ENCODE peak calls at places on chromosome 22, in seven cellular contexts. One of them, this sample, is unnamed.

GRCh38 chr22:17977371-17977770 is 47.0 kb downstream of the MICAL3 start:
- DNase-seq in iris pigment epithelial cell: no peak
- DNase-seq in activated T-cell treated with anti-CD3 and anti-CD28 coated beads, Interleukin-2, amount 50 U/mL, for 24 hours: no peak
- DNase-seq in stimulated activated CD4-positive, alpha-beta T cell treated with anti-CD3 and anti-CD28 coated beads, Interleukin-1b, Interleukin-23, amount 100 ng/mL, for 1 hour: no peak
- DNase-seq in EL: no peak
- DNase-seq in HAP-1: no peak
- DNase-seq in AG04450: no peak
- DNase-seq in this sample: no peak

GRCh38 chr22:46984751-46985506 is 222.5 kb downstream of the TBC1D22A start:
- DNase-seq in activated T-cell treated with anti-CD3 and anti-CD28 coated beads, Interleukin-2, amount 50 U/mL, for 24 hours: no peak
- DNase-seq in EL: peak
- DNase-seq in HAP-1: no peak
- DNase-seq in AG04450: no peak
- DNase-seq in iris pigment epithelial cell: peak
- DNase-seq in stimulated activated CD4-positive, alpha-beta T cell treated with anti-CD3 and anti-CD28 coated beads, Interleukin-1b, Interleukin-23, amount 100 ng/mL, for 1 hour: no peak
- DNase-seq in this sample: peak

GRCh38 chr22:33302049-33302545 is 243.9 kb upstream of the SYN3 start:
- DNase-seq in activated T-cell treated with anti-CD3 and anti-CD28 coated beads, Interleukin-2, amount 50 U/mL, for 24 hours: peak
- DNase-seq in HAP-1: peak
- DNase-seq in AG04450: peak
- DNase-seq in iris pigment epithelial cell: peak
- DNase-seq in stimulated activated CD4-positive, alpha-beta T cell treated with anti-CD3 and anti-CD28 coated beads, Interleukin-1b, Interleukin-23, amount 100 ng/mL, for 1 hour: peak
- DNase-seq in EL: peak
- DNase-seq in this sample: peak

GRCh38 chr22:42697542-42698013 is 23.1 kb downstream of the A4GALT start:
- DNase-seq in HAP-1: no peak
- DNase-seq in stimulated activated CD4-positive, alpha-beta T cell treated with anti-CD3 and anti-CD28 coated beads, Interleukin-1b, Interleukin-23, amount 100 ng/mL, for 1 hour: no peak
- DNase-seq in iris pigment epithelial cell: peak
- DNase-seq in AG04450: peak
- DNase-seq in EL: peak
- DNase-seq in activated T-cell treated with anti-CD3 and anti-CD28 coated beads, Interleukin-2, amount 50 U/mL, for 24 hours: no peak
- DNase-seq in this sample: peak

GRCh38 chr22:32617883-32618282 is 143.3 kb downstream of the FBXO7 start:
- DNase-seq in AG04450: no peak
- DNase-seq in iris pigment epithelial cell: no peak
- DNase-seq in activated T-cell treated with anti-CD3 and anti-CD28 coated beads, Interleukin-2, amount 50 U/mL, for 24 hours: no peak
- DNase-seq in stimulated activated CD4-positive, alpha-beta T cell treated with anti-CD3 and anti-CD28 coated beads, Interleukin-1b, Interleukin-23, amount 100 ng/mL, for 1 hour: no peak
- DNase-seq in EL: no peak
- DNase-seq in HAP-1: no peak
- DNase-seq in this sample: no peak

GRCh38 chr22:21446128-21446826 is 20.9 kb upstream of the TMEM191C start:
- DNase-seq in activated T-cell treated with anti-CD3 and anti-CD28 coated beads, Interleukin-2, amount 50 U/mL, for 24 hours: peak
- DNase-seq in HAP-1: peak
- DNase-seq in iris pigment epithelial cell: no peak
- DNase-seq in EL: no peak
- DNase-seq in AG04450: no peak
- DNase-seq in stimulated activated CD4-positive, alpha-beta T cell treated with anti-CD3 and anti-CD28 coated beads, Interleukin-1b, Interleukin-23, amount 100 ng/mL, for 1 hour: no peak
- DNase-seq in this sample: no peak

GRCh38 chr22:50076646-50077624 is 8.3 kb downstream of the MLC1 start:
- DNase-seq in iris pigment epithelial cell: no peak
- DNase-seq in AG04450: no peak
- DNase-seq in activated T-cell treated with anti-CD3 and anti-CD28 coated beads, Interleukin-2, amount 50 U/mL, for 24 hours: no peak
- DNase-seq in stimulated activated CD4-positive, alpha-beta T cell treated with anti-CD3 and anti-CD28 coated beads, Interleukin-1b, Interleukin-23, amount 100 ng/mL, for 1 hour: no peak
- DNase-seq in EL: no peak
- DNase-seq in HAP-1: no peak
- DNase-seq in this sample: no peak

GRCh38 chr22:22410121-22410520 is 98.4 kb downstream of the ZNF280B start:
- DNase-seq in stimulated activated CD4-positive, alpha-beta T cell treated with anti-CD3 and anti-CD28 coated beads, Interleukin-1b, Interleukin-23, amount 100 ng/mL, for 1 hour: no peak
- DNase-seq in AG04450: no peak
- DNase-seq in iris pigment epithelial cell: no peak
- DNase-seq in HAP-1: no peak
- DNase-seq in EL: no peak
- DNase-seq in activated T-cell treated with anti-CD3 and anti-CD28 coated beads, Interleukin-2, amount 50 U/mL, for 24 hours: no peak
- DNase-seq in this sample: no peak

GRCh38 chr22:36659762-36660509 is 43.6 kb downstream of the CACNG2 start:
- DNase-seq in activated T-cell treated with anti-CD3 and anti-CD28 coated beads, Interleukin-2, amount 50 U/mL, for 24 hours: peak
- DNase-seq in HAP-1: peak
- DNase-seq in AG04450: peak
- DNase-seq in iris pigment epithelial cell: peak
- DNase-seq in EL: peak
- DNase-seq in stimulated activated CD4-positive, alpha-beta T cell treated with anti-CD3 and anti-CD28 coated beads, Interleukin-1b, Interleukin-23, amount 100 ng/mL, for 1 hour: no peak
- DNase-seq in this sample: peak

GRCh38 chr22:45602824-45603301 is 68.8 kb upstream of the ATXN10 start:
- DNase-seq in stimulated activated CD4-positive, alpha-beta T cell treated with anti-CD3 and anti-CD28 coated beads, Interleukin-1b, Interleukin-23, amount 100 ng/mL, for 1 hour: no peak
- DNase-seq in HAP-1: peak
- DNase-seq in EL: peak
- DNase-seq in activated T-cell treated with anti-CD3 and anti-CD28 coated beads, Interleukin-2, amount 50 U/mL, for 24 hours: no peak
- DNase-seq in AG04450: no peak
- DNase-seq in iris pigment epithelial cell: no peak
- DNase-seq in this sample: peak

GRCh38 chr22:46970411-46971123 is 208.1 kb downstream of the TBC1D22A start:
- DNase-seq in activated T-cell treated with anti-CD3 and anti-CD28 coated beads, Interleukin-2, amount 50 U/mL, for 24 hours: no peak
- DNase-seq in HAP-1: no peak
- DNase-seq in iris pigment epithelial cell: no peak
- DNase-seq in AG04450: no peak
- DNase-seq in EL: no peak
- DNase-seq in stimulated activated CD4-positive, alpha-beta T cell treated with anti-CD3 and anti-CD28 coated beads, Interleukin-1b, Interleukin-23, amount 100 ng/mL, for 1 hour: no peak
- DNase-seq in this sample: no peak

GRCh38 chr22:42296381-42296853 is 26.0 kb upstream of the TCF20 start:
- DNase-seq in iris pigment epithelial cell: no peak
- DNase-seq in stimulated activated CD4-positive, alpha-beta T cell treated with anti-CD3 and anti-CD28 coated beads, Interleukin-1b, Interleukin-23, amount 100 ng/mL, for 1 hour: no peak
- DNase-seq in AG04450: no peak
- DNase-seq in HAP-1: no peak
- DNase-seq in EL: no peak
- DNase-seq in activated T-cell treated with anti-CD3 and anti-CD28 coated beads, Interleukin-2, amount 50 U/mL, for 24 hours: peak
- DNase-seq in this sample: no peak

GRCh38 chr22:21707677-21708076 is 27.9 kb downstream of the YPEL1 start:
- DNase-seq in activated T-cell treated with anti-CD3 and anti-CD28 coated beads, Interleukin-2, amount 50 U/mL, for 24 hours: no peak
- DNase-seq in HAP-1: no peak
- DNase-seq in iris pigment epithelial cell: no peak
- DNase-seq in stimulated activated CD4-positive, alpha-beta T cell treated with anti-CD3 and anti-CD28 coated beads, Interleukin-1b, Interleukin-23, amount 100 ng/mL, for 1 hour: no peak
- DNase-seq in EL: no peak
- DNase-seq in AG04450: no peak
- DNase-seq in this sample: no peak

GRCh38 chr22:23849009-23850006 is 8.4 kb upstream of the SLC2A11 start:
- DNase-seq in EL: peak
- DNase-seq in stimulated activated CD4-positive, alpha-beta T cell treated with anti-CD3 and anti-CD28 coated beads, Interleukin-1b, Interleukin-23, amount 100 ng/mL, for 1 hour: peak
- DNase-seq in AG04450: no peak
- DNase-seq in HAP-1: peak
- DNase-seq in activated T-cell treated with anti-CD3 and anti-CD28 coated beads, Interleukin-2, amount 50 U/mL, for 24 hours: peak
- DNase-seq in iris pigment epithelial cell: peak
- DNase-seq in this sample: peak

GRCh38 chr22:47161631-47162030 is 399.2 kb downstream of the TBC1D22A start:
- DNase-seq in activated T-cell treated with anti-CD3 and anti-CD28 coated beads, Interleukin-2, amount 50 U/mL, for 24 hours: no peak
- DNase-seq in AG04450: no peak
- DNase-seq in EL: no peak
- DNase-seq in stimulated activated CD4-positive, alpha-beta T cell treated with anti-CD3 and anti-CD28 coated beads, Interleukin-1b, Interleukin-23, amount 100 ng/mL, for 1 hour: no peak
- DNase-seq in iris pigment epithelial cell: no peak
- DNase-seq in HAP-1: no peak
- DNase-seq in this sample: no peak

GRCh38 chr22:49960967-49961600 is 512 bp downstream of the PIM3 start:
- DNase-seq in iris pigment epithelial cell: peak
- DNase-seq in HAP-1: no peak
- DNase-seq in AG04450: no peak
- DNase-seq in activated T-cell treated with anti-CD3 and anti-CD28 coated beads, Interleukin-2, amount 50 U/mL, for 24 hours: no peak
- DNase-seq in stimulated activated CD4-positive, alpha-beta T cell treated with anti-CD3 and anti-CD28 coated beads, Interleukin-1b, Interleukin-23, amount 100 ng/mL, for 1 hour: no peak
- DNase-seq in EL: peak
- DNase-seq in this sample: peak

GRCh38 chr22:27113211-27114030 is 456.0 kb downstream of the MIAT start:
- DNase-seq in iris pigment epithelial cell: peak
- DNase-seq in HAP-1: no peak
- DNase-seq in AG04450: no peak
- DNase-seq in stimulated activated CD4-positive, alpha-beta T cell treated with anti-CD3 and anti-CD28 coated beads, Interleukin-1b, Interleukin-23, amount 100 ng/mL, for 1 hour: no peak
- DNase-seq in activated T-cell treated with anti-CD3 and anti-CD28 coated beads, Interleukin-2, amount 50 U/mL, for 24 hours: no peak
- DNase-seq in EL: peak
- DNase-seq in this sample: peak

GRCh38 chr22:37634505-37635002 is 4.9 kb upstream of the SH3BP1 start:
- DNase-seq in AG04450: no peak
- DNase-seq in activated T-cell treated with anti-CD3 and anti-CD28 coated beads, Interleukin-2, amount 50 U/mL, for 24 hours: peak
- DNase-seq in stimulated activated CD4-positive, alpha-beta T cell treated with anti-CD3 and anti-CD28 coated beads, Interleukin-1b, Interleukin-23, amount 100 ng/mL, for 1 hour: no peak
- DNase-seq in iris pigment epithelial cell: peak
- DNase-seq in HAP-1: no peak
- DNase-seq in EL: no peak
- DNase-seq in this sample: no peak

GRCh38 chr22:39723463-39723862 is 152.9 kb downstream of the CACNA1I start:
- DNase-seq in EL: no peak
- DNase-seq in HAP-1: no peak
- DNase-seq in iris pigment epithelial cell: no peak
- DNase-seq in stimulated activated CD4-positive, alpha-beta T cell treated with anti-CD3 and anti-CD28 coated beads, Interleukin-1b, Interleukin-23, amount 100 ng/mL, for 1 hour: no peak
- DNase-seq in AG04450: no peak
- DNase-seq in activated T-cell treated with anti-CD3 and anti-CD28 coated beads, Interleukin-2, amount 50 U/mL, for 24 hours: peak
- DNase-seq in this sample: no peak

GRCh38 chr22:42619261-42620063 is 4.8 kb upstream of the POLDIP3 start:
- DNase-seq in HAP-1: no peak
- DNase-seq in activated T-cell treated with anti-CD3 and anti-CD28 coated beads, Interleukin-2, amount 50 U/mL, for 24 hours: no peak
- DNase-seq in iris pigment epithelial cell: no peak
- DNase-seq in stimulated activated CD4-positive, alpha-beta T cell treated with anti-CD3 and anti-CD28 coated beads, Interleukin-1b, Interleukin-23, amount 100 ng/mL, for 1 hour: no peak
- DNase-seq in EL: no peak
- DNase-seq in AG04450: no peak
- DNase-seq in this sample: no peak

GRCh38 chr22:35046744-35047462 is 19.1 kb upstream of the ISX start:
- DNase-seq in AG04450: no peak
- DNase-seq in activated T-cell treated with anti-CD3 and anti-CD28 coated beads, Interleukin-2, amount 50 U/mL, for 24 hours: no peak
- DNase-seq in EL: no peak
- DNase-seq in HAP-1: no peak
- DNase-seq in stimulated activated CD4-positive, alpha-beta T cell treated with anti-CD3 and anti-CD28 coated beads, Interleukin-1b, Interleukin-23, amount 100 ng/mL, for 1 hour: no peak
- DNase-seq in iris pigment epithelial cell: no peak
- DNase-seq in this sample: no peak

GRCh38 chr22:24514241-24515024 is 19.3 kb downstream of the UPB1 start:
- DNase-seq in stimulated activated CD4-positive, alpha-beta T cell treated with anti-CD3 and anti-CD28 coated beads, Interleukin-1b, Interleukin-23, amount 100 ng/mL, for 1 hour: no peak
- DNase-seq in HAP-1: no peak
- DNase-seq in iris pigment epithelial cell: no peak
- DNase-seq in AG04450: no peak
- DNase-seq in activated T-cell treated with anti-CD3 and anti-CD28 coated beads, Interleukin-2, amount 50 U/mL, for 24 hours: no peak
- DNase-seq in EL: no peak
- DNase-seq in this sample: no peak

GRCh38 chr22:44351685-44352377 is 39.1 kb upstream of the SHISAL1 start:
- DNase-seq in AG04450: peak
- DNase-seq in iris pigment epithelial cell: peak
- DNase-seq in HAP-1: peak
- DNase-seq in activated T-cell treated with anti-CD3 and anti-CD28 coated beads, Interleukin-2, amount 50 U/mL, for 24 hours: peak
- DNase-seq in EL: peak
- DNase-seq in stimulated activated CD4-positive, alpha-beta T cell treated with anti-CD3 and anti-CD28 coated beads, Interleukin-1b, Interleukin-23, amount 100 ng/mL, for 1 hour: no peak
- DNase-seq in this sample: peak

GRCh38 chr22:43090130-43090789 is 1.1 kb upstream of the TTLL1 start:
- DNase-seq in AG04450: no peak
- DNase-seq in stimulated activated CD4-positive, alpha-beta T cell treated with anti-CD3 and anti-CD28 coated beads, Interleukin-1b, Interleukin-23, amount 100 ng/mL, for 1 hour: no peak
- DNase-seq in EL: peak
- DNase-seq in iris pigment epithelial cell: peak
- DNase-seq in activated T-cell treated with anti-CD3 and anti-CD28 coated beads, Interleukin-2, amount 50 U/mL, for 24 hours: peak
- DNase-seq in HAP-1: peak
- DNase-seq in this sample: peak

GRCh38 chr22:24768537-24769374 is 5.8 kb downstream of the PIWIL3 start:
- DNase-seq in stimulated activated CD4-positive, alpha-beta T cell treated with anti-CD3 and anti-CD28 coated beads, Interleukin-1b, Interleukin-23, amount 100 ng/mL, for 1 hour: peak
- DNase-seq in HAP-1: peak
- DNase-seq in EL: peak
- DNase-seq in iris pigment epithelial cell: peak
- DNase-seq in activated T-cell treated with anti-CD3 and anti-CD28 coated beads, Interleukin-2, amount 50 U/mL, for 24 hours: no peak
- DNase-seq in AG04450: peak
- DNase-seq in this sample: peak

GRCh38 chr22:46854125-46854870 is 91.8 kb downstream of the TBC1D22A start:
- DNase-seq in iris pigment epithelial cell: peak
- DNase-seq in EL: no peak
- DNase-seq in AG04450: no peak
- DNase-seq in activated T-cell treated with anti-CD3 and anti-CD28 coated beads, Interleukin-2, amount 50 U/mL, for 24 hours: no peak
- DNase-seq in HAP-1: no peak
- DNase-seq in stimulated activated CD4-positive, alpha-beta T cell treated with anti-CD3 and anti-CD28 coated beads, Interleukin-1b, Interleukin-23, amount 100 ng/mL, for 1 hour: no peak
- DNase-seq in this sample: no peak

GRCh38 chr22:27153386-27153785 is 496.0 kb downstream of the MIAT start:
- DNase-seq in EL: peak
- DNase-seq in HAP-1: no peak
- DNase-seq in stimulated activated CD4-positive, alpha-beta T cell treated with anti-CD3 and anti-CD28 coated beads, Interleukin-1b, Interleukin-23, amount 100 ng/mL, for 1 hour: no peak
- DNase-seq in activated T-cell treated with anti-CD3 and anti-CD28 coated beads, Interleukin-2, amount 50 U/mL, for 24 hours: no peak
- DNase-seq in AG04450: no peak
- DNase-seq in iris pigment epithelial cell: no peak
- DNase-seq in this sample: peak

GRCh38 chr22:27581688-27582087 is 219.9 kb downstream of the MN1 start:
- DNase-seq in HAP-1: no peak
- DNase-seq in EL: no peak
- DNase-seq in AG04450: peak
- DNase-seq in activated T-cell treated with anti-CD3 and anti-CD28 coated beads, Interleukin-2, amount 50 U/mL, for 24 hours: no peak
- DNase-seq in stimulated activated CD4-positive, alpha-beta T cell treated with anti-CD3 and anti-CD28 coated beads, Interleukin-1b, Interleukin-23, amount 100 ng/mL, for 1 hour: no peak
- DNase-seq in iris pigment epithelial cell: no peak
- DNase-seq in this sample: no peak

GRCh38 chr22:37971475-37972434 is 12.6 kb downstream of the SOX10 start:
- DNase-seq in HAP-1: no peak
- DNase-seq in stimulated activated CD4-positive, alpha-beta T cell treated with anti-CD3 and anti-CD28 coated beads, Interleukin-1b, Interleukin-23, amount 100 ng/mL, for 1 hour: no peak
- DNase-seq in AG04450: no peak
- DNase-seq in EL: no peak
- DNase-seq in activated T-cell treated with anti-CD3 and anti-CD28 coated beads, Interleukin-2, amount 50 U/mL, for 24 hours: no peak
- DNase-seq in iris pigment epithelial cell: no peak
- DNase-seq in this sample: no peak

GRCh38 chr22:45238431-45239377 is 2.0 kb downstream of the KIAA0930 start:
- DNase-seq in EL: no peak
- DNase-seq in AG04450: no peak
- DNase-seq in iris pigment epithelial cell: no peak
- DNase-seq in HAP-1: no peak
- DNase-seq in activated T-cell treated with anti-CD3 and anti-CD28 coated beads, Interleukin-2, amount 50 U/mL, for 24 hours: no peak
- DNase-seq in stimulated activated CD4-positive, alpha-beta T cell treated with anti-CD3 and anti-CD28 coated beads, Interleukin-1b, Interleukin-23, amount 100 ng/mL, for 1 hour: no peak
- DNase-seq in this sample: no peak

GRCh38 chr22:50705219-50705691 is 32.6 kb downstream of the SHANK3 start:
- DNase-seq in activated T-cell treated with anti-CD3 and anti-CD28 coated beads, Interleukin-2, amount 50 U/mL, for 24 hours: no peak
- DNase-seq in AG04450: peak
- DNase-seq in iris pigment epithelial cell: peak
- DNase-seq in EL: no peak
- DNase-seq in stimulated activated CD4-positive, alpha-beta T cell treated with anti-CD3 and anti-CD28 coated beads, Interleukin-1b, Interleukin-23, amount 100 ng/mL, for 1 hour: no peak
- DNase-seq in HAP-1: peak
- DNase-seq in this sample: no peak

GRCh38 chr22:22245935-22246525 is 1.4 kb downstream of the VPREB1 start:
- DNase-seq in iris pigment epithelial cell: no peak
- DNase-seq in stimulated activated CD4-positive, alpha-beta T cell treated with anti-CD3 and anti-CD28 coated beads, Interleukin-1b, Interleukin-23, amount 100 ng/mL, for 1 hour: no peak
- DNase-seq in EL: no peak
- DNase-seq in activated T-cell treated with anti-CD3 and anti-CD28 coated beads, Interleukin-2, amount 50 U/mL, for 24 hours: no peak
- DNase-seq in HAP-1: no peak
- DNase-seq in AG04450: no peak
- DNase-seq in this sample: no peak

GRCh38 chr22:50434849-50435700 is 39.8 kb downstream of the SBF1 start:
- DNase-seq in EL: no peak
- DNase-seq in stimulated activated CD4-positive, alpha-beta T cell treated with anti-CD3 and anti-CD28 coated beads, Interleukin-1b, Interleukin-23, amount 100 ng/mL, for 1 hour: no peak
- DNase-seq in activated T-cell treated with anti-CD3 and anti-CD28 coated beads, Interleukin-2, amount 50 U/mL, for 24 hours: no peak
- DNase-seq in AG04450: no peak
- DNase-seq in HAP-1: no peak
- DNase-seq in iris pigment epithelial cell: no peak
- DNase-seq in this sample: no peak